ENCODE peak calls at places on chromosomes 11 and 22, in nine cellular contexts. W is AG04450; L is mucosa of descending colon; X is lower lobe of right lung; O is HCT116; U is brain microvascular endothelial cell; T is iPS DF 6.9; A is CD4-positive, CD25-positive, alpha-beta regulatory T cell; C is fibroblast of lung. J is an unnamed sample.

GRCh38 chr11:71843858-71844257 is 10.9 kb downstream of the DEFB108B start:
- DNase-seq in W (no peak), L (no peak), X (no peak), O (no peak), U (no peak), T (peak; percentile 18), A (no peak), C (no peak), J (no peak)

GRCh38 chr11:111021131-111021530 is 224.4 kb upstream of the POU2AF2 start:
- DNase-seq in W (no peak), L (no peak), X (no peak), O (no peak), U (no peak), T (no peak), A (no peak), C (no peak), J (no peak)

GRCh38 chr11:62770778-62771143 is 435 bp upstream of the TAF6L start:
- DNase-seq in W (no peak), L (peak; percentile 38), X (no peak), O (no peak), U (no peak), T (no peak), A (no peak), C (no peak), J (no peak)

GRCh38 chr11:105181100-105181499 is 41.5 kb upstream of the CARD18 start:
- DNase-seq in W (no peak), L (no peak), X (no peak), O (no peak), U (peak; percentile 81), T (no peak), A (no peak), C (peak; percentile 78), J (no peak)

GRCh38 chr11:12377824-12378593 is 638 bp downstream of the PARVA start:
- DNase-seq in W (no peak), L (peak; percentile 88), X (peak; percentile 87), O (peak; percentile 75), U (peak; percentile 49), T (no peak), A (peak; percentile 11), C (peak; percentile 84), J (peak; percentile 35)

GRCh38 chr11:92226331-92227232 is 2.0 kb downstream of the FAT3 start:
- DNase-seq in W (no peak), L (no peak), X (no peak), O (no peak), U (no peak), T (no peak), A (no peak), C (peak; percentile 27), J (no peak)

GRCh38 chr11:108340958-108341357 is 118.1 kb downstream of the ATM start:
- DNase-seq in W (no peak), L (no peak), X (no peak), O (peak; percentile 55), U (no peak), T (no peak), A (no peak), C (no peak), J (no peak)

GRCh38 chr11:72519220-72519881 is 85.0 kb upstream of the CLPB start:
- DNase-seq in W (no peak), L (peak; percentile 6), X (no peak), O (no peak), U (no peak), T (no peak), A (peak; percentile 4), C (no peak), J (peak; percentile 11)

DNA sequence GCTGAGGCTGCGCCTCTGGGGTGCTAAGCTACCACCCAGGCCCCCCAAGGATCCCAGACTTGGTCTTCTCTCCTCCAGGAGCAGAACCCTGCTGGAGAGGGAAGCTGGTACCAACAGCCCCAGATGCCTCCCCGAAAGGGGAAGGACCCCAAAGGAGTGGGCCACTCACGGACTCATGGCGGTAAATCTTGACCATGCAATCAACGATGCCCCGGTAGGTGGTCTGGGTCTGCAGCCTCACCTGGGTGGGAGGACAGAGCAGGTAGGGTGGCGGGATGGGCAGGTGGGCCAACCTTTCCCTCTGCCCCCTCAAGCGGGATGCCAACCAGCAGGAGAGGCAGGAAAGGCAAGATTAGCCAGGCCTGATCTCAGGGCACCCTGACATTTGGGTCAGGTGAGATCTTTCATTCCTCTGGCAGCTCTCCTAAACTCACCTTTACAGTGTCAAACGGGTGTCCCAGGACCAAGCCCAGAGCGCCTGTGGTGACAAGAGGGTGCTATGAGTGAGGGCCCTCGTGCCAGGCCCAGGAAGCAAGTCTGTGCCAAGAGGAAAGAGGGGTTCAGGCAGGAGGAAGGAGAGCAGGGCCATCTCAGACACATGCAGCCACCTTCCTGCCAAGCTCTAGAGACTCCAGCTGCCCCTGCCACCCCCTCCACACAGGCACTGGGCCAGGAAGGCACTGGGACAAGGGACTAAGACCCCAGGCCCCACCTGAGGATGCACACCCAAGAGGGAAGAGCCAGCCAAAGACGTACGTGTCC is 2.6 kb downstream of the SLC25A45 start:
- DNase-seq in W (no peak), L (no peak), X (no peak), O (no peak), U (no peak), T (no peak), A (no peak), C (no peak), J (no peak)
- H3K4me3 ChIP-seq in W (no peak overlapping the region), L (no peak overlapping the region), X (no peak overlapping the region), O (no peak overlapping the region), U (no peak overlapping the region), T (no peak overlapping the region), A (no peak overlapping the region), C (no peak overlapping the region), J (no peak overlapping the region)

GRCh38 chr11:7518811-7519562 is 5.2 kb downstream of the PPFIBP2 start:
- DNase-seq in W (no peak), L (no peak), X (no peak), O (no peak), U (no peak), T (no peak), A (no peak), C (no peak), J (no peak)
- H3K4me3 ChIP-seq in W (no peak overlapping the region), L (no peak overlapping the region), X (no peak overlapping the region), O (no peak overlapping the region), U (no peak overlapping the region), T (no peak overlapping the region), A (no peak overlapping the region), C (no peak overlapping the region), J (no peak overlapping the region)

DNA sequence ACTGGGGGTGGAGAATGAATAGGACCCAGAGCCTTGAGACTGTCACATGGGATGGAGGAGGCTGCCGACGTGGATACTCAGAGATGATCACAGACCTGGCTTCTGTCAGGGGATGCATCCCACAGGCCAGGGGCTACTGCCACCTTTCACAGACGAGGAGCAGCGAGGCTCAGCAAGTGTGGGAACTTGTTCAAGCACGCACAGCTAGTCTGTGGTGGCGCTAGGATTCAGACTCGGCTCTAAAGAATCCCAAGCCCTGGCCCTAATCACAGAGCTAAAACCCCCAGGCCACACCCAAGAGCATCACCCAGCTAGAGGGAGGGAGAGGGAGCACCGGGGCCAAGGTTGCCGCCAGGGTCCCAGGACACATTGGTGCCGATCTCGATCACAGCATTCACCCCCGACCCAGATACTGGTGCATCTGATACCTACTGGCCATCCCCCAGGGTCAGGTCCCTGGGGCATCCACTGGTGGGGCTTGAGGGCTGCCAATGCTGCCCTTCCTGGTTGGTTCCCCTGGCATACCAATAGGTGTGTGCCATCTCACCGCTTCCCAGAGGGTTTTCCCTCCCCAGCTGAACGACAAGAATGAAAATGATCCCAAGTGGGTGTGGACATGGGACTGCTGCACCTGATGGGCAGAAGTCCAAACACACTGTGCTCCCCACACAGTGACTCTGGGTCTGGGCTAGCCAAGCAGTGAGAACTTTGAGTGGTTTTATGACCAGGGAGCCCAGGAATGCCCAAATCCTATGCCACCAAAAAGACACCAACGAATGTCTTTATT is 6.2 kb downstream of the CHST1 start:
- DNase-seq in W (no peak), L (no peak), X (no peak), O (no peak), U (no peak), T (no peak), A (no peak), C (no peak), J (no peak)
- H3K4me3 ChIP-seq in W (no peak overlapping the region), L (no peak overlapping the region), X (no peak overlapping the region), O (no peak overlapping the region), U (no peak overlapping the region), T (no peak overlapping the region), A (no peak overlapping the region), C (no peak overlapping the region), J (no peak overlapping the region)

DNA sequence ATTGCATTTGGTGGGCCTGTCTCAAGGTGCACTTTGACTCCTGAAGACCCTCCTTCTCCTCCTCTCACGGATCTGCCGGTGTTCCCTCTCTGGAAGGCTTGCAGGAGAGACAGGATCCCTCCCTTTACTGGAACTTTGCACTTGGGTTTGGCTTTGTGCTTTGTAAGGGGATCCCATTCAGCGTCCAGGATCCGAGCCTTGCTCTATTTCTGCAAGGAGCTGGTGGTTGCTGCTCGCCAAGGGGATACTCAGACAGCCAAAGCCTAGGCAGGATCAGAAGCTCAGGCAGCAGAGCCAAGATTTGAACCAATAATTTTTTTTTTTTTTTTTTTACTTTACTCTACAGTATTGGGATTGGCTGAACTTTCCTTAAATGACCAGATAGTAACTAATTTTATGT is 25.0 kb downstream of the BCR start:
- DNase-seq in W (no peak), L (no peak), X (no peak), O (no peak), U (no peak), T (no peak), A (no peak), C (no peak), J (no peak)
- H3K4me3 ChIP-seq in W (no peak overlapping the region), L (no peak overlapping the region), X (no peak overlapping the region), O (no peak overlapping the region), U (no peak overlapping the region), T (no peak overlapping the region), A (no peak overlapping the region), C (no peak overlapping the region), J (no peak overlapping the region)

GRCh38 chr22:24148586-24148985 is 32.7 kb upstream of the SUSD2 start:
- DNase-seq in W (no peak), L (no peak), X (no peak), O (no peak), U (no peak), T (no peak), A (no peak), C (no peak), J (no peak)

GRCh38 chr22:24147666-24148065 is 33.6 kb upstream of the SUSD2 start:
- DNase-seq in W (no peak), L (no peak), X (no peak), O (no peak), U (no peak), T (no peak), A (no peak), C (no peak), J (no peak)

GRCh38 chr22:24146190-24146616 is 35.1 kb upstream of the SUSD2 start:
- DNase-seq in W (peak; percentile 55), L (peak; percentile 80), X (peak; percentile 88), O (no peak), U (peak; percentile 15), T (no peak), A (peak; percentile 27), C (peak; percentile 58), J (peak; percentile 13)

GRCh38 chr22:24145446-24146189 is 35.7 kb upstream of the SUSD2 start:
- DNase-seq in W (no peak), L (no peak), X (no peak), O (no peak), U (no peak), T (no peak), A (no peak), C (no peak), J (no peak)

GRCh38 chr22:24146791-24147353 is 34.4 kb upstream of the SUSD2 start:
- DNase-seq in W (peak; percentile 92), L (peak; percentile 36), X (no peak), O (no peak), U (peak; percentile 29), T (no peak), A (no peak), C (peak; percentile 89), J (no peak)
- H3K4me3 ChIP-seq in W (peak overlapping the region; percentile 22), L (no peak overlapping the region), X (no peak overlapping the region), O (no peak overlapping the region), U (no peak overlapping the region), T (no peak overlapping the region), A (no peak overlapping the region), C (no peak overlapping the region), J (no peak overlapping the region)

GRCh38 chr22:45612940-45613339 is 58.7 kb upstream of the ATXN10 start:
- DNase-seq in W (no peak), L (no peak), X (peak; percentile 50), O (no peak), U (peak; percentile 25), T (no peak), A (no peak), C (peak; percentile 46), J (no peak)
- H3K4me3 ChIP-seq in W (no peak overlapping the region), L (no peak overlapping the region), X (no peak overlapping the region), O (no peak overlapping the region), U (peak overlapping the region; percentile 35), T (no peak overlapping the region), A (no peak overlapping the region), C (no peak overlapping the region), J (no peak overlapping the region)